ENCODE peak calls at places on chromosomes 2 and 18, in five cellular contexts. Z is stomach, V is Peyer's patch, I is left ventricle myocardium inferior, J is BJ. Q is an unnamed sample.

GRCh38 chr2:37886745-37887144 is 38.3 kb upstream of the RMDN2 start:
- DNase-seq in J (no peak), Z (no peak), V (no peak), I (no peak), Q (peak; percentile 69)

GRCh38 chr2:98277156-98277859 is 68.9 kb upstream of the CNGA3 start:
- DNase-seq in V (no peak), Z (no peak), I (no peak), J (no peak), Q (no peak)

GRCh38 chr2:184372484-184372883 is 225.8 kb upstream of the ZNF804A start:
- DNase-seq in V (no peak), I (no peak), Z (no peak), J (no peak), Q (no peak)

GRCh38 chr2:159300586-159300985 is 14.1 kb upstream of the WDSUB1 start:
- DNase-seq in I (no peak), V (no peak), Z (no peak), J (no peak), Q (no peak)

GRCh38 chr2:8395718-8396117 is 286.1 kb upstream of the ID2 start:
- DNase-seq in V (no peak), J (no peak), Z (no peak), I (no peak), Q (no peak)

GRCh38 chr2:20634430-20635095 is 16.3 kb downstream of the HS1BP3 start:
- DNase-seq in Z (no peak), J (no peak), V (no peak), I (peak; percentile 24), Q (no peak)

GRCh38 chr2:105287692-105288091 is 41.8 kb downstream of the TGFBRAP1 start:
- DNase-seq in Z (peak; percentile 61), I (no peak), V (no peak), J (no peak), Q (no peak)

GRCh38 chr2:72788756-72789155 is 37.1 kb downstream of the EXOC6B start:
- DNase-seq in I (no peak), J (peak; percentile 36), Z (no peak), V (no peak), Q (peak; percentile 20)

GRCh38 chr18:54690198-54690597 is 99.2 kb downstream of the DYNAP start:
- DNase-seq in V (no peak), Z (no peak), J (no peak), I (no peak), Q (no peak)

GRCh38 chr2:207283356-207283755 is 117.6 kb upstream of the KLF7 start:
- DNase-seq in I (peak; percentile 24), J (no peak), Z (no peak), V (no peak), Q (no peak)

GRCh38 chr2:72115361-72116080 is 32.1 kb downstream of the CYP26B1 start:
- DNase-seq in Z (no peak), J (peak; percentile 72), I (no peak), V (no peak), Q (peak; percentile 70)

DNA sequence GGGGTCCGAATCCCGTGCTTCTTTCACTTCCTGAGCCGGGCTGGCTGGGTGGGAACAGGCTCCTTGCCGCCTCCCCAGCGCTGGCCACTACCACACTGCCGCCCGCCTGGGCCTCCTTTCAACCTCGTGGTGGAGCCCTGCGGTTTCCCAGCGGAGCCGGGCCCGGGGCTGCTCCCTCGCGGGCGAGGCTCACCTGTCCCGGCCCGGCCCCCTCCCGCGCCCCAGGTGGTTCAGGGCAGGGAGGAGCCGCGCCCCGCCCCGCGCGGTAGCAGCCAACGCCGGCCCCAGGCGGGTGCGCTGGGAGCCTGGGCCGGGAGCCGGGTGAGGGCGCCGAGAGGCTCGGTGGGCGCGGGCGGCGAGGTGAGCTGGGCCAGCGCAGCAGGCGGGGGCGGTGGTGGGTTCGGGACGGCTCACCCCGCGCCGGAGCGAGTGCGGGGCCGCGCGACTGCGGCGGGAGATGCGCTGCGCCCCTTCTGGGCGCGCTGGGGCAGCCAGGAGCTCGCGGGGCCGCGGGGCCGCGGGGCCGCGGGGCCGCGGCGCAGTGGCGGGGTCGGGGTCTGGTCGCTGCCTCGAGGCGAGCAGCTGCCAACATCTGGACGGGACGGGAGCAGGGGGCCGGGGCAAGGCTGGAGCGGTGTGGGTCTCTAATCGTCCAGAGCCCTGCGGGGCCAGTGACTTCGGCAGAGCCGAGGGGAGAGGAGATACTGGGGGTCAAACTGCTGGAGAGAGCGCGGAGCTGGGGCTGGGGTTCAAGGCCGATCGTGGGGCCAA is at the start of gene LYPD6B:
- DNase-seq in V (no peak), J (no peak), Z (peak; percentile 87), I (no peak), Q (no peak)
- H3K4me3 ChIP-seq in V (peak within 1 kb of the TSS; percentile 46), J (peak within 1 kb of the TSS; percentile 38), Z (peak within 1 kb of the TSS; percentile 50), I (peak within 1 kb of the TSS; percentile 48), Q (peak within 1 kb of the TSS; percentile 58)

GRCh38 chr18:12886498-12887126 is 2.6 kb upstream of the PTPN2 start:
- DNase-seq in J (no peak), Z (no peak), I (no peak), V (no peak), Q (no peak)
- TF ChIP-seq CTCF in J (peak; percentile 49), Z (no peak), I (peak; percentile 31), V (no peak), Q (peak; percentile 50)

GRCh38 chr18:55862693-55863485 is 274.9 kb upstream of the TCF4 start:
- DNase-seq in J (no peak), Z (no peak), I (no peak), V (no peak), Q (no peak)
- H3K4me3 ChIP-seq in J (peak overlapping the region; percentile 6), Z (no peak overlapping the region), I (no peak overlapping the region), V (no peak overlapping the region), Q (peak overlapping the region; percentile 36)

GRCh38 chr2:162143969-162144368 is 8.1 kb downstream of the GCG start:
- DNase-seq in Z (no peak), V (no peak), I (no peak), J (no peak), Q (no peak)
- TF ChIP-seq CTCF in Z (no peak), V (no peak), I (no peak), J (peak; percentile 4), Q (no peak)

DNA sequence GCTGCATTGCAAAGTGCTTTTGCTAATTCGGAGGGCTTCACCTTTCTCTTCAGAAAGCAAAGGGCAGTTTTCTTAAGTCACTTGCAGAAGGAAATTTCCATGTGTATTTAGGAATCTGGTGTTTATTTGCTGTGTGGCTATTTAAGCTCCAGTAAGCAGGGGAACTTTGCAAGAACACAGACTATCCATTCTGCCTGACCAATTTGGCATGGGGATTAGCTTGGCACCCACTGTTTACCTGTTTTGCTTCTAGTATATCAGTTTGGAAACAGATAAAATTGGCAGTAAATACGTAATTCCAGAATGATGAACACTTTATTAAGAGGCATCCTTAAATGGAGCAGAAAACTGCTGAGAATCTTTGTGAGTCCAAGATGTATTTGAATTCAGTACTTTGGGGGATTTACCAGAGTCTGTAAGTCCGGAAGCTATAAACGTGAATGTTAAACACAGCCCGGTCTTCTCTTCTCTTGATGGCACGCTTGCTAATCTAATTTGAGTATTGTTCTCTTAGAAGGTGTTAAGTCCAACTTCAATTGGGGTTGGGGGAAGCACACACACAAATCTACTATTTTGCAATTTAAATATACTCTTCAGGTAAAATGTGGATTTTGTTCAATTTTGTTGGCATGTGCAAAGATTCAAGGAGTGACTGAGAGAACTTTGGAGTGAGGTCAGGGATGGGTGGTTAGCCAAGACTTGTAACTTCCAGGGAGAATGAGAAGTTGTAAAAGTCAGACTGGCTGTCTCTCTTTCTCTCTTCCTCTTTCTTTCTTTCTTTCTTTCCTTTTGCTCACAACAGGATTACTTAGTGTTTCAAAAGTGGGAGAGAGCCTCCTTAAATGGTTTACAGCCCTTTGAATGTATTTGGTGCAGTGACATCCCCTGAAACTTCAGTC is 705 bp downstream of the ACKR3 start:
- DNase-seq in Z (no peak), V (no peak), I (no peak), J (no peak), Q (no peak)
- H3K4me3 ChIP-seq in Z (peak overlapping the region; percentile 41), V (peak overlapping the region; percentile 23), I (peak overlapping the region; percentile 77), J (peak overlapping the region; percentile 37), Q (no peak overlapping the region)

DNA sequence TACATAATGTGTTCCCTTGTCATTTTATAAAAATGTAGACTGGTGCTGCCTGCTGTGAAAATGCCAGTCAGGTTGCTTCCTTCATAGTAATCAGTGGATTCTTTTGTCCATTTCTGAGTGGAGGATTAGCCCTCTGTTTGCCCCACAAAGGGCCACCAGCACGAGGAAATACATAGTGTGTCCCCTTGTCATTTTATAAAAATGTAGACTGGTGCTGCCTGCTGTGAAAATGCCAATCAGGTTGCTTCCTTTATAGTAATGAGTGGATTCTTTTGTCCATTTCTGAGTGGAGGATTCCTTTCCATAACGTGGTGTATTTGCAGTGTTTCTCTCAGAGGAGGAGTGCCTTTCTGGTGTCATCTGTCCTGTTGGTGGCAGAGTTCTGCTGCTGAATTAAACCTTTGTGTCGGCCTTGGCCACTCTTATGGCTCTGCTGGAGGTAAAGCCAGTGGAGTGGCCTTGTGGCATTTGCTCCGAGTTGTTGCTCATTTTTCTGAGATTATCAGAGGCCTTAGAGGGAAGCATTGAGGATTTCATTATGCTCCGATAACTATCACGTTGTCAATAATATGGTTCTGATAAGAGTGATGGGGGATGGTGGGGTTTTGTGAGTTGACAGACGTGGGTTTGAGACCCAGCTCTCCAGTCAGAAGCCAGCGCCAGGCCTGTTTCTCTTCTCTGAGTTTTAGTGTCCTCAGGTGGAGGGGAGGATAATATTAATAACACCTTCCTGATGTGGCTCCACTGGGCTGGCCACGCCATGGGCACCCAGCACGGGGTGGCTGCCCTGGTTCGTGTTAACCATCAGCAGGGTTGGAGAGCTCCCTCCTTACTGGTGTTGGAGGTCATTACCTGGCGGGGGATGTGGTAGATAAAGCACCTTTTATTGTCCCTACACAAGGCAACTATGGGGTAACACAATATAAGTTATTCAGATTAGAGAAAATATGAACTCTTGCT is 96.6 kb downstream of the NEDD4L start:
- DNase-seq in I (no peak), J (no peak), V (no peak), Z (no peak), Q (no peak)
- TF ChIP-seq CTCF in I (peak; percentile 46), J (no peak), V (peak; percentile 40), Z (no peak), Q (no peak)

Q was measured in AG09309.